ENCODE peak calls at places on chromosomes 12 and 14, in ten cellular contexts. One of them, this sample, is unnamed.

GRCh38 chr12:109967383-109968031 is 28.7 kb downstream of the GIT2 start:
- DNase-seq in HFF-Myc: no peak
- DNase-seq in foreskin melanocyte: no peak
- DNase-seq in CD8-positive, alpha-beta T cell: no peak
- DNase-seq in GM12865: no peak
- DNase-seq in stromal cell of bone marrow: no peak
- DNase-seq in stimulated activated CD8-positive, alpha-beta memory T cell treated with anti-CD3 and anti-CD28 coated beads, Interleukin-15, amount 100 ng/mL, for 1 hour: no peak
- DNase-seq in GM23338: peak; percentile 18
- DNase-seq in activated naive CD8-positive, alpha-beta T cell treated with anti-CD3 and anti-CD28 coated beads, Interleukin-2, amount 10 ng/mL, durations not matched to agents 7 days and 5 days: no peak
- DNase-seq in right cardiac atrium: no peak
- DNase-seq in this sample: no peak

GRCh38 chr14:88185843-88186242 is 137.2 kb downstream of the KCNK10 start:
- DNase-seq in HFF-Myc: no peak
- DNase-seq in foreskin melanocyte: no peak
- DNase-seq in CD8-positive, alpha-beta T cell: no peak
- DNase-seq in GM12865: no peak
- DNase-seq in stromal cell of bone marrow: no peak
- DNase-seq in stimulated activated CD8-positive, alpha-beta memory T cell treated with anti-CD3 and anti-CD28 coated beads, Interleukin-15, amount 100 ng/mL, for 1 hour: no peak
- DNase-seq in GM23338: no peak
- DNase-seq in activated naive CD8-positive, alpha-beta T cell treated with anti-CD3 and anti-CD28 coated beads, Interleukin-2, amount 10 ng/mL, durations not matched to agents 7 days and 5 days: no peak
- DNase-seq in right cardiac atrium: no peak
- DNase-seq in this sample: no peak

GRCh38 chr14:51963164-51963733 is 26.1 kb upstream of the RTRAF start:
- DNase-seq in HFF-Myc: no peak
- DNase-seq in foreskin melanocyte: peak; percentile 83
- DNase-seq in CD8-positive, alpha-beta T cell: no peak
- DNase-seq in GM12865: no peak
- DNase-seq in stromal cell of bone marrow: no peak
- DNase-seq in stimulated activated CD8-positive, alpha-beta memory T cell treated with anti-CD3 and anti-CD28 coated beads, Interleukin-15, amount 100 ng/mL, for 1 hour: no peak
- DNase-seq in GM23338: no peak
- DNase-seq in activated naive CD8-positive, alpha-beta T cell treated with anti-CD3 and anti-CD28 coated beads, Interleukin-2, amount 10 ng/mL, durations not matched to agents 7 days and 5 days: no peak
- DNase-seq in right cardiac atrium: no peak
- DNase-seq in this sample: no peak

GRCh38 chr14:28577711-28578131 is 188.9 kb upstream of the FOXG1 start:
- DNase-seq in HFF-Myc: no peak
- DNase-seq in foreskin melanocyte: peak; percentile 24
- DNase-seq in CD8-positive, alpha-beta T cell: no peak
- DNase-seq in GM12865: no peak
- DNase-seq in stromal cell of bone marrow: peak; percentile 38
- DNase-seq in stimulated activated CD8-positive, alpha-beta memory T cell treated with anti-CD3 and anti-CD28 coated beads, Interleukin-15, amount 100 ng/mL, for 1 hour: no peak
- DNase-seq in GM23338: no peak
- DNase-seq in activated naive CD8-positive, alpha-beta T cell treated with anti-CD3 and anti-CD28 coated beads, Interleukin-2, amount 10 ng/mL, durations not matched to agents 7 days and 5 days: no peak
- DNase-seq in right cardiac atrium: no peak
- DNase-seq in this sample: peak; percentile 38

GRCh38 chr12:52223411-52224039 is 9.5 kb upstream of the KRT7 start:
- DNase-seq in HFF-Myc: no peak
- DNase-seq in foreskin melanocyte: no peak
- DNase-seq in CD8-positive, alpha-beta T cell: no peak
- DNase-seq in GM12865: no peak
- DNase-seq in stromal cell of bone marrow: no peak
- DNase-seq in stimulated activated CD8-positive, alpha-beta memory T cell treated with anti-CD3 and anti-CD28 coated beads, Interleukin-15, amount 100 ng/mL, for 1 hour: no peak
- DNase-seq in GM23338: no peak
- DNase-seq in activated naive CD8-positive, alpha-beta T cell treated with anti-CD3 and anti-CD28 coated beads, Interleukin-2, amount 10 ng/mL, durations not matched to agents 7 days and 5 days: no peak
- DNase-seq in right cardiac atrium: no peak
- DNase-seq in this sample: no peak

GRCh38 chr14:90849787-90850444 is 33.7 kb upstream of the TTC7B start:
- DNase-seq in HFF-Myc: no peak
- DNase-seq in foreskin melanocyte: no peak
- DNase-seq in CD8-positive, alpha-beta T cell: no peak
- DNase-seq in GM12865: no peak
- DNase-seq in stromal cell of bone marrow: no peak
- DNase-seq in stimulated activated CD8-positive, alpha-beta memory T cell treated with anti-CD3 and anti-CD28 coated beads, Interleukin-15, amount 100 ng/mL, for 1 hour: no peak
- DNase-seq in GM23338: no peak
- DNase-seq in activated naive CD8-positive, alpha-beta T cell treated with anti-CD3 and anti-CD28 coated beads, Interleukin-2, amount 10 ng/mL, durations not matched to agents 7 days and 5 days: no peak
- DNase-seq in right cardiac atrium: no peak
- DNase-seq in this sample: no peak

GRCh38 chr14:70802379-70802778 is 6.9 kb downstream of the MAP3K9 start:
- DNase-seq in HFF-Myc: no peak
- DNase-seq in foreskin melanocyte: no peak
- DNase-seq in CD8-positive, alpha-beta T cell: no peak
- DNase-seq in GM12865: peak; percentile 40
- DNase-seq in stromal cell of bone marrow: no peak
- DNase-seq in stimulated activated CD8-positive, alpha-beta memory T cell treated with anti-CD3 and anti-CD28 coated beads, Interleukin-15, amount 100 ng/mL, for 1 hour: no peak
- DNase-seq in GM23338: no peak
- DNase-seq in activated naive CD8-positive, alpha-beta T cell treated with anti-CD3 and anti-CD28 coated beads, Interleukin-2, amount 10 ng/mL, durations not matched to agents 7 days and 5 days: no peak
- DNase-seq in right cardiac atrium: no peak
- DNase-seq in this sample: no peak

GRCh38 chr12:105319691-105320209 is 10.7 kb upstream of the C12orf75 start:
- DNase-seq in HFF-Myc: no peak
- DNase-seq in foreskin melanocyte: no peak
- DNase-seq in CD8-positive, alpha-beta T cell: peak; percentile 29
- DNase-seq in GM12865: peak; percentile 47
- DNase-seq in stromal cell of bone marrow: no peak
- DNase-seq in stimulated activated CD8-positive, alpha-beta memory T cell treated with anti-CD3 and anti-CD28 coated beads, Interleukin-15, amount 100 ng/mL, for 1 hour: no peak
- DNase-seq in GM23338: peak; percentile 41
- DNase-seq in activated naive CD8-positive, alpha-beta T cell treated with anti-CD3 and anti-CD28 coated beads, Interleukin-2, amount 10 ng/mL, durations not matched to agents 7 days and 5 days: no peak
- DNase-seq in right cardiac atrium: no peak
- DNase-seq in this sample: no peak

GRCh38 chr12:104372048-104372720 is 68.6 kb downstream of the EID3 start:
- DNase-seq in HFF-Myc: no peak
- DNase-seq in foreskin melanocyte: no peak
- DNase-seq in CD8-positive, alpha-beta T cell: peak; percentile 37
- DNase-seq in GM12865: peak; percentile 33
- DNase-seq in stromal cell of bone marrow: no peak
- DNase-seq in stimulated activated CD8-positive, alpha-beta memory T cell treated with anti-CD3 and anti-CD28 coated beads, Interleukin-15, amount 100 ng/mL, for 1 hour: no peak
- DNase-seq in GM23338: no peak
- DNase-seq in activated naive CD8-positive, alpha-beta T cell treated with anti-CD3 and anti-CD28 coated beads, Interleukin-2, amount 10 ng/mL, durations not matched to agents 7 days and 5 days: peak; percentile 67
- DNase-seq in right cardiac atrium: no peak
- DNase-seq in this sample: no peak